ENCODE peak calls at places on chromosomes 4 and X, in nine cellular contexts. One of them, this sample, is unnamed.

GRCh38 chrX:102155806-102156179 is at the start of gene BEX5:
- DNase-seq in cardiac fibroblast: no peak
- DNase-seq in HFFc6: no peak
- DNase-seq in IMR-90: no peak
- DNase-seq in colonic mucosa: peak
- DNase-seq in PC-3: peak
- DNase-seq in neural progenitor cell: peak
- DNase-seq in OCI-LY7: no peak
- DNase-seq in activated B cell treated with CpG ODN at 0.5 μM for 24 hours: peak
- DNase-seq in this sample: peak

GRCh38 chr4:113125418-113125817 is 76.0 kb downstream of the ANK2 start:
- DNase-seq in cardiac fibroblast: no peak
- DNase-seq in HFFc6: no peak
- DNase-seq in IMR-90: no peak
- DNase-seq in colonic mucosa: no peak
- DNase-seq in PC-3: peak
- DNase-seq in neural progenitor cell: no peak
- DNase-seq in OCI-LY7: no peak
- DNase-seq in activated B cell treated with CpG ODN at 0.5 μM for 24 hours: no peak
- DNase-seq in this sample: no peak

GRCh38 chr4:16083217-16084191 is at the start of gene PROM1:
- DNase-seq in cardiac fibroblast: no peak
- DNase-seq in HFFc6: no peak
- DNase-seq in IMR-90: no peak
- DNase-seq in colonic mucosa: peak
- DNase-seq in PC-3: no peak
- DNase-seq in neural progenitor cell: peak
- DNase-seq in OCI-LY7: no peak
- DNase-seq in activated B cell treated with CpG ODN at 0.5 μM for 24 hours: peak
- DNase-seq in this sample: no peak

GRCh38 chrX:43605351-43605750 is 50.7 kb upstream of the MAOA start:
- DNase-seq in cardiac fibroblast: no peak
- DNase-seq in HFFc6: no peak
- DNase-seq in IMR-90: no peak
- DNase-seq in colonic mucosa: no peak
- DNase-seq in PC-3: peak
- DNase-seq in neural progenitor cell: no peak
- DNase-seq in OCI-LY7: no peak
- DNase-seq in activated B cell treated with CpG ODN at 0.5 μM for 24 hours: no peak
- DNase-seq in this sample: no peak

GRCh38 chrX:28582494-28582893 is 4.8 kb upstream of the IL1RAPL1 start:
- DNase-seq in cardiac fibroblast: no peak
- DNase-seq in HFFc6: no peak
- DNase-seq in IMR-90: peak
- DNase-seq in colonic mucosa: no peak
- DNase-seq in PC-3: peak
- DNase-seq in neural progenitor cell: no peak
- DNase-seq in OCI-LY7: no peak
- DNase-seq in activated B cell treated with CpG ODN at 0.5 μM for 24 hours: no peak
- DNase-seq in this sample: no peak

GRCh38 chr4:82124365-82124764 is 249.4 kb downstream of the HNRNPD start:
- DNase-seq in cardiac fibroblast: no peak
- DNase-seq in HFFc6: no peak
- DNase-seq in IMR-90: no peak
- DNase-seq in colonic mucosa: no peak
- DNase-seq in PC-3: peak
- DNase-seq in neural progenitor cell: no peak
- DNase-seq in OCI-LY7: no peak
- DNase-seq in activated B cell treated with CpG ODN at 0.5 μM for 24 hours: no peak
- DNase-seq in this sample: no peak

GRCh38 chr4:7236847-7237246 is 44.5 kb downstream of the SORCS2 start:
- DNase-seq in cardiac fibroblast: no peak
- DNase-seq in HFFc6: no peak
- DNase-seq in IMR-90: peak
- DNase-seq in colonic mucosa: no peak
- DNase-seq in PC-3: no peak
- DNase-seq in neural progenitor cell: no peak
- DNase-seq in OCI-LY7: no peak
- DNase-seq in activated B cell treated with CpG ODN at 0.5 μM for 24 hours: no peak
- DNase-seq in this sample: no peak

GRCh38 chr4:26701786-26702227 is 117.9 kb downstream of the TBC1D19 start:
- DNase-seq in cardiac fibroblast: peak
- DNase-seq in HFFc6: peak
- DNase-seq in IMR-90: peak
- DNase-seq in colonic mucosa: no peak
- DNase-seq in PC-3: peak
- DNase-seq in neural progenitor cell: no peak
- DNase-seq in OCI-LY7: no peak
- DNase-seq in activated B cell treated with CpG ODN at 0.5 μM for 24 hours: no peak
- DNase-seq in this sample: no peak

GRCh38 chrX:86137071-86137470 is 11.2 kb upstream of the DACH2 start:
- DNase-seq in cardiac fibroblast: peak
- DNase-seq in HFFc6: peak
- DNase-seq in IMR-90: peak
- DNase-seq in colonic mucosa: no peak
- DNase-seq in PC-3: peak
- DNase-seq in neural progenitor cell: no peak
- DNase-seq in OCI-LY7: no peak
- DNase-seq in activated B cell treated with CpG ODN at 0.5 μM for 24 hours: no peak
- DNase-seq in this sample: no peak

GRCh38 chrX:22314692-22315091 is 42.0 kb downstream of the CBLL2 start:
- DNase-seq in cardiac fibroblast: peak
- DNase-seq in HFFc6: no peak
- DNase-seq in IMR-90: peak
- DNase-seq in colonic mucosa: no peak
- DNase-seq in PC-3: peak
- DNase-seq in neural progenitor cell: peak
- DNase-seq in OCI-LY7: no peak
- DNase-seq in activated B cell treated with CpG ODN at 0.5 μM for 24 hours: no peak
- DNase-seq in this sample: no peak

GRCh38 chr4:46270986-46271596 is 118.8 kb downstream of the GABRA2 start:
- DNase-seq in cardiac fibroblast: peak
- DNase-seq in HFFc6: peak
- DNase-seq in IMR-90: peak
- DNase-seq in colonic mucosa: no peak
- DNase-seq in PC-3: peak
- DNase-seq in neural progenitor cell: peak
- DNase-seq in OCI-LY7: peak
- DNase-seq in activated B cell treated with CpG ODN at 0.5 μM for 24 hours: no peak
- DNase-seq in this sample: no peak

GRCh38 chr4:77012726-77013125 is 63.1 kb downstream of the CCNI start:
- DNase-seq in cardiac fibroblast: no peak
- DNase-seq in HFFc6: no peak
- DNase-seq in IMR-90: no peak
- DNase-seq in colonic mucosa: no peak
- DNase-seq in PC-3: no peak
- DNase-seq in neural progenitor cell: no peak
- DNase-seq in OCI-LY7: no peak
- DNase-seq in activated B cell treated with CpG ODN at 0.5 μM for 24 hours: no peak
- DNase-seq in this sample: no peak

GRCh38 chrX:27679281-27679680 is 89.1 kb downstream of the DCAF8L2 start:
- DNase-seq in cardiac fibroblast: peak
- DNase-seq in HFFc6: no peak
- DNase-seq in IMR-90: peak
- DNase-seq in colonic mucosa: no peak
- DNase-seq in PC-3: peak
- DNase-seq in neural progenitor cell: no peak
- DNase-seq in OCI-LY7: no peak
- DNase-seq in activated B cell treated with CpG ODN at 0.5 μM for 24 hours: no peak
- DNase-seq in this sample: no peak

GRCh38 chrX:85493821-85494220 is 114.4 kb upstream of the POF1B start:
- DNase-seq in cardiac fibroblast: no peak
- DNase-seq in HFFc6: no peak
- DNase-seq in IMR-90: no peak
- DNase-seq in colonic mucosa: no peak
- DNase-seq in PC-3: no peak
- DNase-seq in neural progenitor cell: no peak
- DNase-seq in OCI-LY7: no peak
- DNase-seq in activated B cell treated with CpG ODN at 0.5 μM for 24 hours: no peak
- DNase-seq in this sample: no peak

GRCh38 chrX:103293118-103293517 is 16.6 kb upstream of the TCEAL5 start:
- DNase-seq in cardiac fibroblast: no peak
- DNase-seq in HFFc6: no peak
- DNase-seq in IMR-90: no peak
- DNase-seq in colonic mucosa: no peak
- DNase-seq in PC-3: no peak
- DNase-seq in neural progenitor cell: no peak
- DNase-seq in OCI-LY7: no peak
- DNase-seq in activated B cell treated with CpG ODN at 0.5 μM for 24 hours: no peak
- DNase-seq in this sample: no peak
- TF ChIP-seq CTCF in cardiac fibroblast: no peak
- TF ChIP-seq CTCF in HFFc6: no peak
- TF ChIP-seq CTCF in IMR-90: no peak
- TF ChIP-seq CTCF in colonic mucosa: no peak
- TF ChIP-seq CTCF in PC-3: no peak
- TF ChIP-seq CTCF in neural progenitor cell: no peak
- TF ChIP-seq CTCF in OCI-LY7: no peak
- TF ChIP-seq CTCF in activated B cell treated with CpG ODN at 0.5 μM for 24 hours: no peak
- TF ChIP-seq CTCF in this sample: no peak

GRCh38 chrX:54786972-54787371 is 11.1 kb downstream of the ITIH6 start:
- DNase-seq in cardiac fibroblast: peak
- DNase-seq in HFFc6: no peak
- DNase-seq in IMR-90: no peak
- DNase-seq in colonic mucosa: peak
- DNase-seq in PC-3: peak
- DNase-seq in neural progenitor cell: no peak
- DNase-seq in OCI-LY7: peak
- DNase-seq in activated B cell treated with CpG ODN at 0.5 μM for 24 hours: no peak
- DNase-seq in this sample: no peak
- TF ChIP-seq CTCF in cardiac fibroblast: no peak
- TF ChIP-seq CTCF in HFFc6: no peak
- TF ChIP-seq CTCF in IMR-90: no peak
- TF ChIP-seq CTCF in colonic mucosa: peak
- TF ChIP-seq CTCF in PC-3: peak
- TF ChIP-seq CTCF in neural progenitor cell: peak
- TF ChIP-seq CTCF in OCI-LY7: peak
- TF ChIP-seq CTCF in activated B cell treated with CpG ODN at 0.5 μM for 24 hours: no peak
- TF ChIP-seq CTCF in this sample: peak

GRCh38 chr4:165927815-165928214 is 54.8 kb downstream of the TLL1 start:
- DNase-seq in cardiac fibroblast: no peak
- DNase-seq in HFFc6: no peak
- DNase-seq in IMR-90: no peak
- DNase-seq in colonic mucosa: no peak
- DNase-seq in PC-3: peak
- DNase-seq in neural progenitor cell: no peak
- DNase-seq in OCI-LY7: no peak
- DNase-seq in activated B cell treated with CpG ODN at 0.5 μM for 24 hours: no peak
- DNase-seq in this sample: no peak

GRCh38 chr4:165929662-165930061 is 56.6 kb downstream of the TLL1 start:
- DNase-seq in cardiac fibroblast: no peak
- DNase-seq in HFFc6: no peak
- DNase-seq in IMR-90: no peak
- DNase-seq in colonic mucosa: no peak
- DNase-seq in PC-3: no peak
- DNase-seq in neural progenitor cell: no peak
- DNase-seq in OCI-LY7: no peak
- DNase-seq in activated B cell treated with CpG ODN at 0.5 μM for 24 hours: no peak
- DNase-seq in this sample: no peak

GRCh38 chr4:165927366-165927765 is 54.3 kb downstream of the TLL1 start:
- DNase-seq in cardiac fibroblast: no peak
- DNase-seq in HFFc6: no peak
- DNase-seq in IMR-90: no peak
- DNase-seq in colonic mucosa: no peak
- DNase-seq in PC-3: no peak
- DNase-seq in neural progenitor cell: no peak
- DNase-seq in OCI-LY7: no peak
- DNase-seq in activated B cell treated with CpG ODN at 0.5 μM for 24 hours: no peak
- DNase-seq in this sample: peak

GRCh38 chr4:165926307-165926706 is 53.3 kb downstream of the TLL1 start:
- DNase-seq in cardiac fibroblast: no peak
- DNase-seq in HFFc6: no peak
- DNase-seq in IMR-90: no peak
- DNase-seq in colonic mucosa: no peak
- DNase-seq in PC-3: no peak
- DNase-seq in neural progenitor cell: no peak
- DNase-seq in OCI-LY7: no peak
- DNase-seq in activated B cell treated with CpG ODN at 0.5 μM for 24 hours: no peak
- DNase-seq in this sample: no peak

GRCh38 chr4:165928601-165929000 is 55.6 kb downstream of the TLL1 start:
- DNase-seq in cardiac fibroblast: no peak
- DNase-seq in HFFc6: no peak
- DNase-seq in IMR-90: no peak
- DNase-seq in colonic mucosa: no peak
- DNase-seq in PC-3: no peak
- DNase-seq in neural progenitor cell: no peak
- DNase-seq in OCI-LY7: no peak
- DNase-seq in activated B cell treated with CpG ODN at 0.5 μM for 24 hours: no peak
- DNase-seq in this sample: no peak
- TF ChIP-seq CTCF in cardiac fibroblast: no peak
- TF ChIP-seq CTCF in HFFc6: no peak
- TF ChIP-seq CTCF in IMR-90: no peak
- TF ChIP-seq CTCF in colonic mucosa: no peak
- TF ChIP-seq CTCF in PC-3: no peak
- TF ChIP-seq CTCF in neural progenitor cell: no peak
- TF ChIP-seq CTCF in OCI-LY7: no peak
- TF ChIP-seq CTCF in activated B cell treated with CpG ODN at 0.5 μM for 24 hours: no peak
- TF ChIP-seq CTCF in this sample: no peak

GRCh38 chr4:154616731-154617130 is 4.3 kb upstream of the FGG start:
- DNase-seq in cardiac fibroblast: no peak
- DNase-seq in HFFc6: no peak
- DNase-seq in IMR-90: no peak
- DNase-seq in colonic mucosa: no peak
- DNase-seq in PC-3: no peak
- DNase-seq in neural progenitor cell: no peak
- DNase-seq in OCI-LY7: peak
- DNase-seq in activated B cell treated with CpG ODN at 0.5 μM for 24 hours: no peak
- DNase-seq in this sample: no peak

GRCh38 chr4:154612472-154613414 is at the start of gene FGG:
- DNase-seq in cardiac fibroblast: no peak
- DNase-seq in HFFc6: no peak
- DNase-seq in IMR-90: no peak
- DNase-seq in colonic mucosa: no peak
- DNase-seq in PC-3: no peak
- DNase-seq in neural progenitor cell: no peak
- DNase-seq in OCI-LY7: no peak
- DNase-seq in activated B cell treated with CpG ODN at 0.5 μM for 24 hours: no peak
- DNase-seq in this sample: no peak

GRCh38 chr4:154616287-154616686 is 3.8 kb upstream of the FGG start:
- DNase-seq in cardiac fibroblast: no peak
- DNase-seq in HFFc6: no peak
- DNase-seq in IMR-90: no peak
- DNase-seq in colonic mucosa: no peak
- DNase-seq in PC-3: no peak
- DNase-seq in neural progenitor cell: no peak
- DNase-seq in OCI-LY7: no peak
- DNase-seq in activated B cell treated with CpG ODN at 0.5 μM for 24 hours: no peak
- DNase-seq in this sample: no peak

GRCh38 chr4:154614306-154614705 is 1.9 kb upstream of the FGG start:
- DNase-seq in cardiac fibroblast: no peak
- DNase-seq in HFFc6: no peak
- DNase-seq in IMR-90: no peak
- DNase-seq in colonic mucosa: no peak
- DNase-seq in PC-3: no peak
- DNase-seq in neural progenitor cell: no peak
- DNase-seq in OCI-LY7: no peak
- DNase-seq in activated B cell treated with CpG ODN at 0.5 μM for 24 hours: no peak
- DNase-seq in this sample: no peak

DNA sequence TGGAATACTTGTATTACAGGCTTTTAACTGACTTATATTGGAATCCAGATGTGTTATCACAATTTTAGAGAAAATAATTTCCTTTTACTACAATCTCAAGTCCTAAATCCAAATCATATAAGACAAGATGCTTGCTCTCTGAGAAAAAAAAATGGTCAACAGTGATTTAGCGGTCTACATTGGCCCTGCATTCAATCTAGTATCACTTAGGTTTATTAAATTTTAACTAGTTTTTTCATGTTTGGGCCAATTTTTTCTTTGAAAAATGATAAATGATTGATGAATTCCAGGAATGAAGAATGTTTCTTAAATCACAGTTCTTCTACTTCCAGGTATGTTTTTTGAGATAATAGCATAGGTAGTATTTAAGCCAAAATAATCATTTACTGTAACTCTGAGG is 2.8 kb upstream of the FGG start:
- DNase-seq in cardiac fibroblast: no peak
- DNase-seq in HFFc6: no peak
- DNase-seq in IMR-90: no peak
- DNase-seq in colonic mucosa: no peak
- DNase-seq in PC-3: no peak
- DNase-seq in neural progenitor cell: no peak
- DNase-seq in OCI-LY7: no peak
- DNase-seq in activated B cell treated with CpG ODN at 0.5 μM for 24 hours: no peak
- DNase-seq in this sample: no peak
- TF ChIP-seq CTCF in cardiac fibroblast: no peak
- TF ChIP-seq CTCF in HFFc6: no peak
- TF ChIP-seq CTCF in IMR-90: no peak
- TF ChIP-seq CTCF in colonic mucosa: no peak
- TF ChIP-seq CTCF in PC-3: no peak
- TF ChIP-seq CTCF in neural progenitor cell: no peak
- TF ChIP-seq CTCF in OCI-LY7: no peak
- TF ChIP-seq CTCF in activated B cell treated with CpG ODN at 0.5 μM for 24 hours: no peak
- TF ChIP-seq CTCF in this sample: no peak